ENCODE peak calls at places on chromosomes 4 and X, in nine cellular contexts. S is fibroblast of mammary gland, E is osteoblast, B is A549, Y is transverse colon, U is NB4, J is pancreas, Q is AG04450, P is cardiac muscle cell. C is an unnamed sample.
A peak's percentile ranks its signal among the peaks of the same experiment; 100 is the strongest.

GRCh38 chrX:57900961-57901360 is 9.3 kb downstream of the ZXDA start:
- DNase-seq in Y (no peak), Q (no peak), P (peak; percentile 78), B (no peak), S (peak; percentile 21), E (no peak), U (no peak), J (no peak), C (no peak)

GRCh38 chr4:71231073-71231752 is 107.6 kb upstream of the SLC4A4 start:
- DNase-seq in B (no peak), Y (peak; percentile 81), P (peak; percentile 62), S (peak; percentile 51), J (peak; percentile 68), E (no peak), U (no peak), Q (no peak), C (peak; percentile 65)

GRCh38 chr4:126766266-126766665 is 866.5 kb upstream of the INTU start:
- DNase-seq in E (peak; percentile 75), U (no peak), Q (no peak), S (peak; percentile 47), P (peak; percentile 52), B (no peak), Y (no peak), J (no peak), C (no peak)

GRCh38 chrX:43349363-43349762 is 306.7 kb upstream of the MAOA start:
- DNase-seq in P (peak; percentile 28), Q (no peak), E (no peak), S (peak; percentile 41), U (peak; percentile 47), B (peak; percentile 1), J (peak; percentile 2), Y (peak; percentile 41), C (no peak)

GRCh38 chrX:15447985-15448639 is 45.0 kb downstream of the PIR start:
- DNase-seq in B (no peak), P (peak; percentile 3), Y (no peak), Q (peak; percentile 20), E (no peak), S (peak; percentile 53), U (no peak), J (no peak), C (no peak)

GRCh38 chr4:2672700-2673099 is 83.4 kb downstream of the TNIP2 start:
- DNase-seq in E (no peak), S (no peak), J (no peak), B (no peak), Y (no peak), P (no peak), Q (no peak), U (peak; percentile 52), C (no peak)

GRCh38 chr4:154709550-154709949 is 34.2 kb upstream of the LRAT start:
- DNase-seq in B (no peak), S (peak; percentile 34), U (no peak), J (no peak), E (no peak), Y (no peak), P (no peak), Q (no peak), C (no peak)

GRCh38 chr4:127219247-127219646 is 413.5 kb upstream of the INTU start:
- DNase-seq in Q (no peak), P (no peak), E (no peak), U (no peak), S (no peak), B (no peak), Y (no peak), J (no peak), C (no peak)

GRCh38 chrX:17377047-17377692 is 2.2 kb downstream of the NHS start:
- DNase-seq in B (peak; percentile 64), U (no peak), J (no peak), S (peak; percentile 53), E (peak; percentile 81), Q (no peak), Y (peak; percentile 51), P (peak; percentile 38), C (no peak)

GRCh38 chrX:67724359-67725110 is 180.7 kb downstream of the AR start:
- DNase-seq in B (no peak), E (no peak), U (no peak), Y (no peak), P (peak; percentile 7), S (peak; percentile 81), Q (no peak), J (no peak), C (no peak)

GRCh38 chr4:2792711-2793577 is at the start of gene SH3BP2:
- DNase-seq in S (no peak), Q (no peak), J (peak; percentile 78), P (peak; percentile 86), U (peak; percentile 82), E (peak; percentile 97), B (peak; percentile 47), Y (peak; percentile 89), C (no peak)

GRCh38 chr4:110636677-110637407 is 14.0 kb upstream of the PITX2 start:
- DNase-seq in S (peak; percentile 72), J (no peak), B (peak; percentile 56), P (peak; percentile 60), E (peak; percentile 95), Q (no peak), U (no peak), Y (peak; percentile 73), C (peak; percentile 60)

GRCh38 chr4:20615492-20616136 is 84.6 kb upstream of the PACRGL start:
- DNase-seq in Y (no peak), P (peak; percentile 15), B (no peak), Q (no peak), S (no peak), E (peak; percentile 71), J (no peak), U (no peak), C (no peak)

GRCh38 chr4:3374011-3374645 is 67.6 kb upstream of the HGFAC start:
- DNase-seq in E (no peak), Q (no peak), U (no peak), P (no peak), S (no peak), J (no peak), Y (no peak), B (no peak), C (no peak)

GRCh38 chrX:97334850-97335249 is 451.1 kb downstream of the RPA4 start:
- DNase-seq in J (no peak), P (no peak), B (no peak), E (no peak), S (no peak), Q (no peak), U (no peak), Y (no peak), C (no peak)

GRCh38 chr4:139872274-139872673 is 206.7 kb downstream of the MGST2 start:
- DNase-seq in J (no peak), S (peak; percentile 96), Q (peak; percentile 80), Y (no peak), B (no peak), U (peak; percentile 92), P (peak; percentile 89), E (peak; percentile 77), C (peak; percentile 83)

GRCh38 chr4:139873111-139873866 is 207.7 kb downstream of the MGST2 start:
- DNase-seq in J (no peak), Q (no peak), E (no peak), P (no peak), B (no peak), U (peak; percentile 51), Y (no peak), S (no peak), C (peak; percentile 8)

GRCh38 chr4:139878050-139878449 is 212.4 kb downstream of the MGST2 start:
- DNase-seq in J (no peak), B (no peak), E (no peak), Y (no peak), Q (no peak), U (no peak), S (no peak), P (no peak), C (no peak)

GRCh38 chr4:139875456-139875855 is 209.8 kb downstream of the MGST2 start:
- DNase-seq in B (no peak), E (no peak), U (no peak), Y (no peak), S (no peak), J (no peak), P (no peak), Q (no peak), C (no peak)

DNA sequence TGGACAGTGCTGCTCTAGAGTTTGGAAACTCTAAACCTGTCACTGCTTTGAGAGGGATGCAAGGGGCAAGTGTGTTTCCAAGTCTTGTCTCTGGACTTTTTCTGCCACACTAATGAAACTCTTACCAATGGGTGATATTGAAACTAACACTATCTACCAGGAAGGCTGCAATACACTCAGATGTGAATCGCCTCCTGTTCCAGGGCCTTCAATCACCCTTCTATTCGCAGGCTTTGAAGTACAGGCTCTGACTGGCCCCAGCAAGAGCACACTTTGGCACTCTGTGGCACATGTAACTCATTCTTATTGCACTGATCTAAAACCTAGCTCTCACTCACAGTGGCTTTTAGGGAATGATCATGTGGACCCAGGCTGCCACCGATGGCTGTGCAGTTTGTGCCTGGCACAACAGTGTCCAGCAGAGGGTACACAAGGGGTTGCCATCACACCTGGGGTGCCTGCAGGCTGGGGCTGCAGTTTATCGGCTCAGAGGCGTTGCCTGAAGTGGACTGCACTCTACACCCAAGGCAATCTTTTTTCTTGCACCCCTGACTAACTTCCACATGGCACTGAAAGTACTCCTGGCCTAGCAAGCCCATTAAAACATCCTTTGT is 210.8 kb downstream of the MGST2 start:
- DNase-seq in J (no peak), Y (no peak), U (no peak), E (no peak), S (no peak), P (no peak), Q (no peak), B (no peak), C (no peak)
- TF ChIP-seq CTCF in J (no peak), Y (no peak), U (no peak), E (no peak), S (no peak), P (no peak), Q (no peak), B (no peak), C (no peak)

GRCh38 chr4:21949073-21949457 is 493 bp upstream of the KCNIP4 start:
- DNase-seq in U (no peak), J (no peak), Q (no peak), Y (peak; percentile 13), E (no peak), P (peak; percentile 17), B (no peak), S (peak; percentile 20), C (no peak)
- H3K4me3 ChIP-seq in U (no peak overlapping the region), J (peak overlapping the region; percentile 26), Q (no peak overlapping the region), Y (peak overlapping the region; percentile 25), E (peak overlapping the region; percentile 61), P (peak overlapping the region; percentile 62), B (no peak overlapping the region), S (peak overlapping the region; percentile 40), C (peak overlapping the region; percentile 13)

GRCh38 chr4:69617083-69617694 is 22.3 kb downstream of the UGT2A2 start:
- DNase-seq in P (peak; percentile 53), B (peak; percentile 10), E (no peak), U (peak; percentile 58), S (peak; percentile 43), J (no peak), Q (peak; percentile 0), Y (no peak), C (no peak)
- TF ChIP-seq CTCF in P (peak; percentile 45), B (peak; percentile 62), E (no peak), U (peak; percentile 42), S (peak; percentile 45), J (no peak), Q (peak; percentile 55), Y (peak; percentile 54), C (no peak)

DNA sequence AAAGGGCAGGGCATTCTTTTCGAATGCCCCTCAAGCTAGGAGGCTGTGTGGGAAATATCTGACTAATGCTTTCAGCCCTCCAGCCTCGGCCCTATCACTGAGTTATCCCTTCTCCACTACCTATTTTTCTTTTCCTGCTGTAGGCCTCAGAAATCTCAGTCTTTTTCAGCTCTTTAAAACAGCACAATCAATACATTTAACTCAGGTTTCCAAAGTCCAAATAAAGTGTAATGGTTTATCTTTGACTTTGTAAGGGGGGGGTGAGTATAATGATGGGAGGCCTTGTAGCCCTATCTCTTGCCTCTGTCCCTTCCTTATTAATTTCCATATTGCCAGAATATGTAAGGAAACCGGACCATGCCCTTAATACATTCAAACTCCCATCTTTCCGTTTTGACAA is 1.6 kb upstream of the WNK3 start:
- DNase-seq in Y (no peak), E (no peak), B (no peak), U (no peak), S (no peak), J (no peak), P (peak; percentile 1), Q (no peak), C (no peak)
- H3K4me3 ChIP-seq in Y (no peak overlapping the region), E (no peak overlapping the region), B (no peak overlapping the region), U (no peak overlapping the region), S (no peak overlapping the region), J (peak overlapping the region; percentile 30), P (peak overlapping the region; percentile 64), Q (no peak overlapping the region), C (no peak overlapping the region)